ENCODE peak calls at places on chromosomes 4 and X, in ten cellular contexts. One of them, this sample, is unnamed.
A peak's percentile ranks its signal among the peaks of the same experiment; 100 is the strongest.

GRCh38 chrX:154322890-154323289 is 27.3 kb downstream of the TKTL1 start:
- DNase-seq in ascending aorta: no peak
- DNase-seq in CD8-positive, alpha-beta memory T cell: no peak
- DNase-seq in left lung: no peak
- DNase-seq in endothelial cell of umbilical vein: no peak
- DNase-seq in aorta: no peak
- DNase-seq in uterus: no peak
- DNase-seq in hepatocyte: no peak
- DNase-seq in spleen: peak; percentile 27
- DNase-seq in tibial artery: no peak
- DNase-seq in this sample: no peak

GRCh38 chr4:149836546-149836945 is 20.9 kb upstream of the IQCM start:
- DNase-seq in spleen: no peak
- DNase-seq in aorta: no peak
- DNase-seq in endothelial cell of umbilical vein: no peak
- DNase-seq in hepatocyte: no peak
- DNase-seq in left lung: no peak
- DNase-seq in tibial artery: no peak
- DNase-seq in uterus: no peak
- DNase-seq in CD8-positive, alpha-beta memory T cell: no peak
- DNase-seq in ascending aorta: no peak
- DNase-seq in this sample: no peak

GRCh38 chrX:120755066-120755846 is 120.4 kb downstream of the CT47B1 start:
- DNase-seq in tibial artery: no peak
- DNase-seq in ascending aorta: no peak
- DNase-seq in aorta: no peak
- DNase-seq in hepatocyte: peak; percentile 39
- DNase-seq in endothelial cell of umbilical vein: no peak
- DNase-seq in spleen: no peak
- DNase-seq in uterus: no peak
- DNase-seq in CD8-positive, alpha-beta memory T cell: no peak
- DNase-seq in left lung: no peak
- DNase-seq in this sample: no peak

GRCh38 chrX:104315555-104315954 is 60.8 kb upstream of the ESX1 start:
- DNase-seq in uterus: no peak
- DNase-seq in tibial artery: no peak
- DNase-seq in left lung: no peak
- DNase-seq in aorta: no peak
- DNase-seq in CD8-positive, alpha-beta memory T cell: no peak
- DNase-seq in hepatocyte: no peak
- DNase-seq in ascending aorta: no peak
- DNase-seq in endothelial cell of umbilical vein: peak; percentile 61
- DNase-seq in spleen: no peak
- DNase-seq in this sample: no peak

GRCh38 chrX:42414057-42414456 is 363.9 kb downstream of the PPP1R2C start:
- DNase-seq in ascending aorta: no peak
- DNase-seq in hepatocyte: no peak
- DNase-seq in CD8-positive, alpha-beta memory T cell: no peak
- DNase-seq in uterus: no peak
- DNase-seq in left lung: no peak
- DNase-seq in aorta: no peak
- DNase-seq in spleen: no peak
- DNase-seq in endothelial cell of umbilical vein: no peak
- DNase-seq in tibial artery: no peak
- DNase-seq in this sample: no peak

GRCh38 chr4:2373532-2373931 is 44.9 kb downstream of the ZFYVE28 start:
- DNase-seq in hepatocyte: no peak
- DNase-seq in uterus: no peak
- DNase-seq in ascending aorta: no peak
- DNase-seq in tibial artery: no peak
- DNase-seq in aorta: no peak
- DNase-seq in endothelial cell of umbilical vein: no peak
- DNase-seq in left lung: no peak
- DNase-seq in spleen: no peak
- DNase-seq in CD8-positive, alpha-beta memory T cell: no peak
- DNase-seq in this sample: no peak

GRCh38 chr4:6909113-6909969 is at the start of gene TBC1D14:
- DNase-seq in endothelial cell of umbilical vein: peak; percentile 85
- DNase-seq in left lung: peak; percentile 97
- DNase-seq in CD8-positive, alpha-beta memory T cell: peak; percentile 77
- DNase-seq in tibial artery: peak; percentile 94
- DNase-seq in uterus: peak; percentile 87
- DNase-seq in hepatocyte: peak; percentile 95
- DNase-seq in ascending aorta: peak; percentile 54
- DNase-seq in aorta: peak; percentile 93
- DNase-seq in spleen: peak; percentile 98
- DNase-seq in this sample: peak; percentile 91

GRCh38 chrX:16103625-16104024 is 19.7 kb upstream of the GRPR start:
- DNase-seq in uterus: no peak
- DNase-seq in hepatocyte: no peak
- DNase-seq in spleen: no peak
- DNase-seq in CD8-positive, alpha-beta memory T cell: no peak
- DNase-seq in endothelial cell of umbilical vein: no peak
- DNase-seq in aorta: no peak
- DNase-seq in left lung: no peak
- DNase-seq in tibial artery: no peak
- DNase-seq in ascending aorta: no peak
- DNase-seq in this sample: no peak

GRCh38 chrX:39753296-39753996 is 344.3 kb downstream of the BCOR start:
- DNase-seq in left lung: no peak
- DNase-seq in ascending aorta: no peak
- DNase-seq in spleen: no peak
- DNase-seq in aorta: no peak
- DNase-seq in hepatocyte: peak; percentile 69
- DNase-seq in uterus: no peak
- DNase-seq in endothelial cell of umbilical vein: peak; percentile 87
- DNase-seq in tibial artery: no peak
- DNase-seq in CD8-positive, alpha-beta memory T cell: no peak
- DNase-seq in this sample: peak; percentile 2

GRCh38 chrX:75609361-75609760 is 86.5 kb upstream of the ZDHHC15 start:
- DNase-seq in tibial artery: no peak
- DNase-seq in hepatocyte: no peak
- DNase-seq in uterus: no peak
- DNase-seq in aorta: no peak
- DNase-seq in ascending aorta: no peak
- DNase-seq in endothelial cell of umbilical vein: no peak
- DNase-seq in left lung: no peak
- DNase-seq in spleen: no peak
- DNase-seq in CD8-positive, alpha-beta memory T cell: no peak
- DNase-seq in this sample: no peak
- H3K9me3 ChIP-seq in tibial artery: no peaks in the 10 kb centered on the region
- H3K9me3 ChIP-seq in hepatocyte: no peaks in the 10 kb centered on the region
- H3K9me3 ChIP-seq in uterus: no peaks in the 10 kb centered on the region
- H3K9me3 ChIP-seq in aorta: no peaks in the 10 kb centered on the region
- H3K9me3 ChIP-seq in ascending aorta: no peaks in the 10 kb centered on the region
- H3K9me3 ChIP-seq in endothelial cell of umbilical vein: no peaks in the 10 kb centered on the region
- H3K9me3 ChIP-seq in left lung: no peaks in the 10 kb centered on the region
- H3K9me3 ChIP-seq in spleen: no peaks in the 10 kb centered on the region
- H3K9me3 ChIP-seq in CD8-positive, alpha-beta memory T cell: no peaks in the 10 kb centered on the region
- H3K9me3 ChIP-seq in this sample: no peaks in the 10 kb centered on the region

GRCh38 chr4:57098415-57098814 is 11.8 kb downstream of the IGFBP7 start:
- DNase-seq in aorta: no peak
- DNase-seq in uterus: no peak
- DNase-seq in ascending aorta: no peak
- DNase-seq in endothelial cell of umbilical vein: no peak
- DNase-seq in CD8-positive, alpha-beta memory T cell: no peak
- DNase-seq in left lung: no peak
- DNase-seq in hepatocyte: no peak
- DNase-seq in spleen: no peak
- DNase-seq in tibial artery: no peak
- DNase-seq in this sample: no peak

GRCh38 chr4:57095956-57096355 is 14.2 kb downstream of the IGFBP7 start:
- DNase-seq in endothelial cell of umbilical vein: no peak
- DNase-seq in left lung: no peak
- DNase-seq in hepatocyte: no peak
- DNase-seq in tibial artery: no peak
- DNase-seq in ascending aorta: no peak
- DNase-seq in CD8-positive, alpha-beta memory T cell: no peak
- DNase-seq in uterus: no peak
- DNase-seq in aorta: no peak
- DNase-seq in spleen: no peak
- DNase-seq in this sample: no peak

GRCh38 chr4:57099363-57099762 is 10.8 kb downstream of the IGFBP7 start:
- DNase-seq in ascending aorta: no peak
- DNase-seq in aorta: no peak
- DNase-seq in CD8-positive, alpha-beta memory T cell: no peak
- DNase-seq in endothelial cell of umbilical vein: no peak
- DNase-seq in spleen: no peak
- DNase-seq in uterus: no peak
- DNase-seq in tibial artery: no peak
- DNase-seq in hepatocyte: no peak
- DNase-seq in left lung: no peak
- DNase-seq in this sample: no peak

GRCh38 chr4:57098945-57099344 is 11.2 kb downstream of the IGFBP7 start:
- DNase-seq in CD8-positive, alpha-beta memory T cell: no peak
- DNase-seq in aorta: no peak
- DNase-seq in uterus: no peak
- DNase-seq in endothelial cell of umbilical vein: no peak
- DNase-seq in tibial artery: no peak
- DNase-seq in hepatocyte: no peak
- DNase-seq in ascending aorta: no peak
- DNase-seq in left lung: no peak
- DNase-seq in spleen: no peak
- DNase-seq in this sample: no peak

DNA sequence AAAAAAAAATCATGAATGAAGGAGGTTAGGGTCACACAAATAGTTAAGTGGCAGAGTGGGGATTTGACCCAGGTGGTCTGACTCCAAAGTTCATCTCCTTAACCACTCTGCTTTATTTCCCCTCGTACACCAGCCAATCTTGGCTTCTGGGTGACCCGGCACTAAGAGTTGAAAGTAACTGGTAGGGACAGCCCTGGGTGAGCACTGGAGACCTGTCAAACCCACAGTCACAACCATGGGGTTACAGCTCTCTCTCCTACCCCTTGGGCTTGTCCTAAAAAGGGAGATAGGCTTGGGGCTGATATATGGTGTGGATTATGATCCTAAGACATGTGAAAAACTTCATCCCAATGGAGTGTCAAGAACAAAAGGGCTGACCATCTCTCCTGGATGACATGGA is 12.5 kb downstream of the IGFBP7 start:
- DNase-seq in CD8-positive, alpha-beta memory T cell: no peak
- DNase-seq in uterus: no peak
- DNase-seq in tibial artery: no peak
- DNase-seq in hepatocyte: no peak
- DNase-seq in aorta: no peak
- DNase-seq in ascending aorta: no peak
- DNase-seq in spleen: no peak
- DNase-seq in endothelial cell of umbilical vein: no peak
- DNase-seq in left lung: no peak
- DNase-seq in this sample: no peak
- H3K4me1 ChIP-seq in CD8-positive, alpha-beta memory T cell: no peaks in the 10 kb centered on the region
- H3K4me1 ChIP-seq in uterus: peaks cover 35% of the 10 kb centered on the region
- H3K4me1 ChIP-seq in tibial artery: peaks cover 100% of the 10 kb centered on the region
- H3K4me1 ChIP-seq in hepatocyte: peaks cover 30% of the 10 kb centered on the region
- H3K4me1 ChIP-seq in aorta: peaks cover 21% of the 10 kb centered on the region
- H3K4me1 ChIP-seq in ascending aorta: peaks cover 19% of the 10 kb centered on the region
- H3K4me1 ChIP-seq in spleen: peaks cover 2% of the 10 kb centered on the region
- H3K4me1 ChIP-seq in endothelial cell of umbilical vein: peaks cover 42% of the 10 kb centered on the region
- H3K4me1 ChIP-seq in left lung: peaks cover 13% of the 10 kb centered on the region
- H3K4me1 ChIP-seq in this sample: peaks cover 87% of the 10 kb centered on the region

GRCh38 chr4:5891563-5892320 is 1.1 kb downstream of the CRMP1 start:
- DNase-seq in spleen: no peak
- DNase-seq in CD8-positive, alpha-beta memory T cell: no peak
- DNase-seq in ascending aorta: no peak
- DNase-seq in left lung: peak; percentile 46
- DNase-seq in tibial artery: no peak
- DNase-seq in hepatocyte: no peak
- DNase-seq in endothelial cell of umbilical vein: no peak
- DNase-seq in aorta: no peak
- DNase-seq in uterus: no peak
- DNase-seq in this sample: no peak

GRCh38 chr4:5894266-5894665 is 1.4 kb upstream of the CRMP1 start:
- DNase-seq in ascending aorta: no peak
- DNase-seq in left lung: peak; percentile 43
- DNase-seq in tibial artery: no peak
- DNase-seq in uterus: no peak
- DNase-seq in endothelial cell of umbilical vein: no peak
- DNase-seq in aorta: no peak
- DNase-seq in CD8-positive, alpha-beta memory T cell: no peak
- DNase-seq in hepatocyte: no peak
- DNase-seq in spleen: no peak
- DNase-seq in this sample: no peak

GRCh38 chr4:5892321-5893012 is 419 bp downstream of the CRMP1 start:
- DNase-seq in CD8-positive, alpha-beta memory T cell: no peak
- DNase-seq in left lung: peak; percentile 62
- DNase-seq in spleen: no peak
- DNase-seq in ascending aorta: no peak
- DNase-seq in hepatocyte: no peak
- DNase-seq in endothelial cell of umbilical vein: no peak
- DNase-seq in tibial artery: no peak
- DNase-seq in uterus: no peak
- DNase-seq in aorta: no peak
- DNase-seq in this sample: no peak

GRCh38 chr4:5893591-5893990 is 705 bp upstream of the CRMP1 start:
- DNase-seq in left lung: no peak
- DNase-seq in CD8-positive, alpha-beta memory T cell: no peak
- DNase-seq in aorta: no peak
- DNase-seq in ascending aorta: no peak
- DNase-seq in hepatocyte: no peak
- DNase-seq in tibial artery: no peak
- DNase-seq in spleen: no peak
- DNase-seq in uterus: no peak
- DNase-seq in endothelial cell of umbilical vein: no peak
- DNase-seq in this sample: no peak

DNA sequence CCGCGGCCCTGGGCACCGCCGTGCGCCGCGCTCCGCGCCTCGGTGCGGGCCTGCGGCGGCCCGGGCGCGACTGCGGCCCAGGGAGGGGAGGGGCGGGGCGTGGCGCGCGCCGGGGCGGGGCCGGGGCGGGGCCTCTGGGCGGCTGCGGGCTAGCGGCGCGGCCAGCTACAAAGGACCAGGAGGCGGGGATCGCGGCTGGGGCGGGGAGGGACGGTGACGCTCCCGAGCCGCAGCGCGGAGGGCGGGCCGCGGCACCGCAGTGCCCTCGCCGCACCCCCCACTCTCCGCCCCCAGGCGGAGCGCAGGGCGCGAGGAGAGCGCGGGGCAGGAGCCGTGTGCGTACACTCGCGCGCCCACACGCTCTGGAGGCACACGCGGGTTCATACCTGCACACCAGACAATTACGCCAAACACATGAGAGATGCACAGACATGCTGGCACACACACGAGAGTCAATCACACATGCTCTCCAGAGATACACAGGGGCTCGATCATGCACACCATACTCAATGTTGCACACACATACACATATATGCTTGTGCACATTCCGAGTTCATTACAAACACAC is at the start of gene CRMP1:
- DNase-seq in uterus: no peak
- DNase-seq in CD8-positive, alpha-beta memory T cell: no peak
- DNase-seq in aorta: no peak
- DNase-seq in spleen: no peak
- DNase-seq in left lung: peak; percentile 69
- DNase-seq in ascending aorta: no peak
- DNase-seq in hepatocyte: peak; percentile 51
- DNase-seq in tibial artery: no peak
- DNase-seq in endothelial cell of umbilical vein: no peak
- DNase-seq in this sample: no peak
- H3K4me3 ChIP-seq in uterus: no peak within 1 kb of the TSS
- H3K4me3 ChIP-seq in CD8-positive, alpha-beta memory T cell: no peak within 1 kb of the TSS
- H3K4me3 ChIP-seq in aorta: no peak within 1 kb of the TSS
- H3K4me3 ChIP-seq in spleen: peak within 1 kb of the TSS; percentile 46
- H3K4me3 ChIP-seq in left lung: no peak within 1 kb of the TSS
- H3K4me3 ChIP-seq in ascending aorta: no peak within 1 kb of the TSS
- H3K4me3 ChIP-seq in hepatocyte: no peak within 1 kb of the TSS
- H3K4me3 ChIP-seq in tibial artery: no peak within 1 kb of the TSS
- H3K4me3 ChIP-seq in endothelial cell of umbilical vein: no peak within 1 kb of the TSS
- H3K4me3 ChIP-seq in this sample: no peak within 1 kb of the TSS

GRCh38 chr4:168979338-168979737 is 30.7 kb downstream of the CBR4 start:
- DNase-seq in ascending aorta: no peak
- DNase-seq in uterus: no peak
- DNase-seq in aorta: no peak
- DNase-seq in tibial artery: no peak
- DNase-seq in spleen: no peak
- DNase-seq in endothelial cell of umbilical vein: no peak
- DNase-seq in hepatocyte: no peak
- DNase-seq in CD8-positive, alpha-beta memory T cell: no peak
- DNase-seq in left lung: no peak
- DNase-seq in this sample: no peak
- H3K9me3 ChIP-seq in ascending aorta: peaks cover 46% of the 10 kb centered on the region
- H3K9me3 ChIP-seq in uterus: peaks cover 11% of the 10 kb centered on the region
- H3K9me3 ChIP-seq in aorta: peaks cover 10% of the 10 kb centered on the region
- H3K9me3 ChIP-seq in tibial artery: peaks cover 33% of the 10 kb centered on the region
- H3K9me3 ChIP-seq in spleen: peaks cover 4% of the 10 kb centered on the region
- H3K9me3 ChIP-seq in endothelial cell of umbilical vein: no peaks in the 10 kb centered on the region
- H3K9me3 ChIP-seq in hepatocyte: peaks cover 21% of the 10 kb centered on the region
- H3K9me3 ChIP-seq in CD8-positive, alpha-beta memory T cell: no peaks in the 10 kb centered on the region
- H3K9me3 ChIP-seq in left lung: peaks cover 31% of the 10 kb centered on the region
- H3K9me3 ChIP-seq in this sample: no peaks in the 10 kb centered on the region

This sample was measured in SJSA1.